ENCODE peak calls at places on chromosomes 5 and 9, in five cellular contexts. I is AG09319; P is RWPE1; M is activated CD4-positive, CD25-positive, alpha-beta regulatory T cell treated with anti-CD3 and anti-CD28 coated beads, Interleukin-2, amount 50 U/mL, for 72 hours; T is amniotic stem cell. F is an unnamed sample.
A peak's percentile ranks its signal among the peaks of the same experiment; 100 is the strongest.

GRCh38 chr5:34930527-34930844 is 1.1 kb downstream of the DNAJC21 start:
- DNase-seq in I (no peak), P (no peak), M (no peak), T (no peak), F (peak; percentile 11)

GRCh38 chr5:135108992-135109391 is 75.0 kb upstream of the PITX1 start:
- DNase-seq in I (no peak), P (no peak), M (no peak), T (no peak), F (no peak)

GRCh38 chr9:90933468-90933867 is 131.8 kb downstream of the SYK start:
- DNase-seq in I (no peak), P (no peak), M (no peak), T (no peak), F (no peak)

GRCh38 chr5:55636177-55636576 is 75.9 kb downstream of the SLC38A9 start:
- DNase-seq in I (peak; percentile 31), P (no peak), M (no peak), T (no peak), F (no peak)

GRCh38 chr9:124688238-124688904 is 82.7 kb downstream of the NR6A1 start:
- DNase-seq in I (no peak), P (no peak), M (no peak), T (no peak), F (no peak)

GRCh38 chr5:53479656-53480473 is 564 bp upstream of the FST start:
- DNase-seq in I (peak; percentile 54), P (peak; percentile 74), M (no peak), T (no peak), F (peak; percentile 39)

GRCh38 chr5:151611127-151611775 is 20.1 kb upstream of the FAT2 start:
- DNase-seq in I (no peak), P (no peak), M (no peak), T (no peak), F (no peak)

GRCh38 chr9:111759762-111760639 is 34.7 kb downstream of the SHOC1 start:
- DNase-seq in I (peak; percentile 76), P (peak; percentile 71), M (no peak), T (peak; percentile 63), F (peak; percentile 78)

GRCh38 chr5:59193616-59194319 is 610.9 kb downstream of the RAB3C start:
- DNase-seq in I (no peak), P (peak; percentile 99), M (no peak), T (no peak), F (peak; percentile 49)

GRCh38 chr9:34458967-34459355 is 356 bp downstream of the DNAI1 start:
- DNase-seq in I (no peak), P (no peak), M (no peak), T (no peak), F (no peak)

GRCh38 chr5:146541956-146542849 is 26.2 kb upstream of the GPR151 start:
- DNase-seq in I (peak; percentile 11), P (peak; percentile 82), M (peak; percentile 71), T (peak; percentile 46), F (peak; percentile 75)

GRCh38 chr5:95759005-95759404 is 27.9 kb downstream of the RHOBTB3 start:
- DNase-seq in I (no peak), P (no peak), M (no peak), T (no peak), F (no peak)

GRCh38 chr9:119368681-119369581 is at the start of gene BRINP1:
- DNase-seq in I (no peak), P (peak; percentile 19), M (no peak), T (no peak), F (no peak)

GRCh38 chr5:134515801-134516200 is 9.7 kb upstream of the JADE2 start:
- DNase-seq in I (no peak), P (no peak), M (no peak), T (no peak), F (no peak)

GRCh38 chr9:12554636-12555035 is 138.5 kb upstream of the TYRP1 start:
- DNase-seq in I (no peak), P (peak; percentile 3), M (no peak), T (no peak), F (no peak)

GRCh38 chr9:32955655-32956478 is 45.6 kb downstream of the APTX start:
- DNase-seq in I (no peak), P (no peak), M (no peak), T (no peak), F (no peak)

GRCh38 chr5:14665949-14666741 is 1.6 kb downstream of the OTULIN start:
- DNase-seq in I (no peak), P (peak; percentile 55), M (no peak), T (no peak), F (no peak)

GRCh38 chr9:35920004-35920658 is 10.8 kb downstream of the SPAAR start:
- DNase-seq in I (no peak), P (no peak), M (no peak), T (no peak), F (peak; percentile 28)

GRCh38 chr5:102924963-102925362 is 169.9 kb downstream of the PAM start:
- DNase-seq in I (no peak), P (no peak), M (no peak), T (no peak), F (no peak)

GRCh38 chr5:170503970-170504525 is at the start of gene KCNIP1:
- DNase-seq in I (no peak), P (peak; percentile 29), M (no peak), T (no peak), F (no peak)

GRCh38 chr5:139762624-139763170 is 32.9 kb upstream of the PSD2 start:
- DNase-seq in I (no peak), P (no peak), M (no peak), T (no peak), F (no peak)

GRCh38 chr5:42374722-42375273 is 48.4 kb upstream of the GHR start:
- DNase-seq in I (no peak), P (no peak), M (no peak), T (no peak), F (no peak)

GRCh38 chr5:2869471-2869870 is 118.0 kb upstream of the IRX2 start:
- DNase-seq in I (no peak), P (no peak), M (no peak), T (no peak), F (no peak)

GRCh38 chr9:21690561-21690960 is 111.9 kb upstream of the MTAP start:
- DNase-seq in I (no peak), P (no peak), M (no peak), T (no peak), F (no peak)

GRCh38 chr5:157072508-157072907 is 13.6 kb upstream of the HAVCR1 start:
- DNase-seq in I (no peak), P (no peak), M (no peak), T (no peak), F (peak; percentile 63)